ENCODE peak calls at places on chromosomes 6 and 20, in nine cellular contexts. One of them, this sample, is unnamed.

GRCh38 chr20:31713312-31714049 is 9.2 kb downstream of the BCL2L1 start:
- ATAC-seq in heart left ventricle: peak; percentile 49
- ATAC-seq in CD8-positive, alpha-beta T cell: no peak
- ATAC-seq in activated naive CD4-positive, alpha-beta T cell treated with anti-CD3 and anti-CD28 coated beads, Interleukin-2, amount 50 U/mL, for 72 hours: no peak
- ATAC-seq in activated naive CD8-positive, alpha-beta T cell treated with anti-CD3 and anti-CD28 coated beads, Interleukin-2, amount 50 U/mL, for 24 hours: no peak
- ATAC-seq in upper lobe of right lung: peak; percentile 61
- ATAC-seq in aorta: peak; percentile 86
- ATAC-seq in activated CD8-positive, alpha-beta T cell treated with anti-CD3 and anti-CD28 coated beads, Interleukin-2, amount 10 ng/mL, durations not matched to agents 7 days and 5 days: no peak
- ATAC-seq in natural killer cell treated with Interleukin-12 subunit alpha and Interleukin-12 subunit beta and Interleukin-15 and Interleukin-18, amount 100 ng/mL, for 72 hours: no peak
- ATAC-seq in this sample: no peak

GRCh38 chr6:148192310-148192709 is 150.3 kb upstream of the SASH1 start:
- ATAC-seq in heart left ventricle: peak; percentile 72
- ATAC-seq in CD8-positive, alpha-beta T cell: no peak
- ATAC-seq in activated naive CD4-positive, alpha-beta T cell treated with anti-CD3 and anti-CD28 coated beads, Interleukin-2, amount 50 U/mL, for 72 hours: no peak
- ATAC-seq in activated naive CD8-positive, alpha-beta T cell treated with anti-CD3 and anti-CD28 coated beads, Interleukin-2, amount 50 U/mL, for 24 hours: no peak
- ATAC-seq in upper lobe of right lung: peak; percentile 41
- ATAC-seq in aorta: peak; percentile 67
- ATAC-seq in activated CD8-positive, alpha-beta T cell treated with anti-CD3 and anti-CD28 coated beads, Interleukin-2, amount 10 ng/mL, durations not matched to agents 7 days and 5 days: no peak
- ATAC-seq in natural killer cell treated with Interleukin-12 subunit alpha and Interleukin-12 subunit beta and Interleukin-15 and Interleukin-18, amount 100 ng/mL, for 72 hours: no peak
- ATAC-seq in this sample: no peak

GRCh38 chr6:134436950-134437349 is 119.0 kb upstream of the SGK1 start:
- ATAC-seq in heart left ventricle: peak; percentile 37
- ATAC-seq in CD8-positive, alpha-beta T cell: no peak
- ATAC-seq in activated naive CD4-positive, alpha-beta T cell treated with anti-CD3 and anti-CD28 coated beads, Interleukin-2, amount 50 U/mL, for 72 hours: no peak
- ATAC-seq in activated naive CD8-positive, alpha-beta T cell treated with anti-CD3 and anti-CD28 coated beads, Interleukin-2, amount 50 U/mL, for 24 hours: no peak
- ATAC-seq in upper lobe of right lung: peak; percentile 60
- ATAC-seq in aorta: no peak
- ATAC-seq in activated CD8-positive, alpha-beta T cell treated with anti-CD3 and anti-CD28 coated beads, Interleukin-2, amount 10 ng/mL, durations not matched to agents 7 days and 5 days: peak; percentile 40
- ATAC-seq in natural killer cell treated with Interleukin-12 subunit alpha and Interleukin-12 subunit beta and Interleukin-15 and Interleukin-18, amount 100 ng/mL, for 72 hours: peak; percentile 55
- ATAC-seq in this sample: no peak

GRCh38 chr20:20435453-20435852 is 67.5 kb downstream of the INSM1 start:
- ATAC-seq in heart left ventricle: no peak
- ATAC-seq in CD8-positive, alpha-beta T cell: no peak
- ATAC-seq in activated naive CD4-positive, alpha-beta T cell treated with anti-CD3 and anti-CD28 coated beads, Interleukin-2, amount 50 U/mL, for 72 hours: no peak
- ATAC-seq in activated naive CD8-positive, alpha-beta T cell treated with anti-CD3 and anti-CD28 coated beads, Interleukin-2, amount 50 U/mL, for 24 hours: no peak
- ATAC-seq in upper lobe of right lung: no peak
- ATAC-seq in aorta: no peak
- ATAC-seq in activated CD8-positive, alpha-beta T cell treated with anti-CD3 and anti-CD28 coated beads, Interleukin-2, amount 10 ng/mL, durations not matched to agents 7 days and 5 days: no peak
- ATAC-seq in natural killer cell treated with Interleukin-12 subunit alpha and Interleukin-12 subunit beta and Interleukin-15 and Interleukin-18, amount 100 ng/mL, for 72 hours: no peak
- ATAC-seq in this sample: no peak

GRCh38 chr6:82525775-82526515 is 162.3 kb downstream of the TPBG start:
- ATAC-seq in heart left ventricle: no peak
- ATAC-seq in CD8-positive, alpha-beta T cell: no peak
- ATAC-seq in activated naive CD4-positive, alpha-beta T cell treated with anti-CD3 and anti-CD28 coated beads, Interleukin-2, amount 50 U/mL, for 72 hours: no peak
- ATAC-seq in activated naive CD8-positive, alpha-beta T cell treated with anti-CD3 and anti-CD28 coated beads, Interleukin-2, amount 50 U/mL, for 24 hours: no peak
- ATAC-seq in upper lobe of right lung: no peak
- ATAC-seq in aorta: no peak
- ATAC-seq in activated CD8-positive, alpha-beta T cell treated with anti-CD3 and anti-CD28 coated beads, Interleukin-2, amount 10 ng/mL, durations not matched to agents 7 days and 5 days: no peak
- ATAC-seq in natural killer cell treated with Interleukin-12 subunit alpha and Interleukin-12 subunit beta and Interleukin-15 and Interleukin-18, amount 100 ng/mL, for 72 hours: no peak
- ATAC-seq in this sample: no peak

GRCh38 chr6:118187568-118188164 is 280.6 kb downstream of the SLC35F1 start:
- ATAC-seq in heart left ventricle: no peak
- ATAC-seq in CD8-positive, alpha-beta T cell: no peak
- ATAC-seq in activated naive CD4-positive, alpha-beta T cell treated with anti-CD3 and anti-CD28 coated beads, Interleukin-2, amount 50 U/mL, for 72 hours: peak; percentile 72
- ATAC-seq in activated naive CD8-positive, alpha-beta T cell treated with anti-CD3 and anti-CD28 coated beads, Interleukin-2, amount 50 U/mL, for 24 hours: peak; percentile 35
- ATAC-seq in upper lobe of right lung: peak; percentile 45
- ATAC-seq in aorta: peak; percentile 75
- ATAC-seq in activated CD8-positive, alpha-beta T cell treated with anti-CD3 and anti-CD28 coated beads, Interleukin-2, amount 10 ng/mL, durations not matched to agents 7 days and 5 days: no peak
- ATAC-seq in natural killer cell treated with Interleukin-12 subunit alpha and Interleukin-12 subunit beta and Interleukin-15 and Interleukin-18, amount 100 ng/mL, for 72 hours: no peak
- ATAC-seq in this sample: no peak

GRCh38 chr20:45051497-45052060 is 49.3 kb downstream of the KCNS1 start:
- ATAC-seq in heart left ventricle: peak; percentile 39
- ATAC-seq in CD8-positive, alpha-beta T cell: peak; percentile 60
- ATAC-seq in activated naive CD4-positive, alpha-beta T cell treated with anti-CD3 and anti-CD28 coated beads, Interleukin-2, amount 50 U/mL, for 72 hours: peak; percentile 18
- ATAC-seq in activated naive CD8-positive, alpha-beta T cell treated with anti-CD3 and anti-CD28 coated beads, Interleukin-2, amount 50 U/mL, for 24 hours: no peak
- ATAC-seq in upper lobe of right lung: no peak
- ATAC-seq in aorta: no peak
- ATAC-seq in activated CD8-positive, alpha-beta T cell treated with anti-CD3 and anti-CD28 coated beads, Interleukin-2, amount 10 ng/mL, durations not matched to agents 7 days and 5 days: peak; percentile 60
- ATAC-seq in natural killer cell treated with Interleukin-12 subunit alpha and Interleukin-12 subunit beta and Interleukin-15 and Interleukin-18, amount 100 ng/mL, for 72 hours: no peak
- ATAC-seq in this sample: peak; percentile 82

GRCh38 chr20:58286729-58287128 is 22.8 kb upstream of the RAB22A start:
- ATAC-seq in heart left ventricle: no peak
- ATAC-seq in CD8-positive, alpha-beta T cell: peak; percentile 23
- ATAC-seq in activated naive CD4-positive, alpha-beta T cell treated with anti-CD3 and anti-CD28 coated beads, Interleukin-2, amount 50 U/mL, for 72 hours: peak; percentile 74
- ATAC-seq in activated naive CD8-positive, alpha-beta T cell treated with anti-CD3 and anti-CD28 coated beads, Interleukin-2, amount 50 U/mL, for 24 hours: peak; percentile 68
- ATAC-seq in upper lobe of right lung: no peak
- ATAC-seq in aorta: no peak
- ATAC-seq in activated CD8-positive, alpha-beta T cell treated with anti-CD3 and anti-CD28 coated beads, Interleukin-2, amount 10 ng/mL, durations not matched to agents 7 days and 5 days: peak; percentile 51
- ATAC-seq in natural killer cell treated with Interleukin-12 subunit alpha and Interleukin-12 subunit beta and Interleukin-15 and Interleukin-18, amount 100 ng/mL, for 72 hours: no peak
- ATAC-seq in this sample: peak; percentile 74

GRCh38 chr6:10451828-10452509 is 37.1 kb upstream of the TFAP2A start:
- ATAC-seq in heart left ventricle: no peak
- ATAC-seq in CD8-positive, alpha-beta T cell: no peak
- ATAC-seq in activated naive CD4-positive, alpha-beta T cell treated with anti-CD3 and anti-CD28 coated beads, Interleukin-2, amount 50 U/mL, for 72 hours: no peak
- ATAC-seq in activated naive CD8-positive, alpha-beta T cell treated with anti-CD3 and anti-CD28 coated beads, Interleukin-2, amount 50 U/mL, for 24 hours: no peak
- ATAC-seq in upper lobe of right lung: peak; percentile 99
- ATAC-seq in aorta: no peak
- ATAC-seq in activated CD8-positive, alpha-beta T cell treated with anti-CD3 and anti-CD28 coated beads, Interleukin-2, amount 10 ng/mL, durations not matched to agents 7 days and 5 days: no peak
- ATAC-seq in natural killer cell treated with Interleukin-12 subunit alpha and Interleukin-12 subunit beta and Interleukin-15 and Interleukin-18, amount 100 ng/mL, for 72 hours: no peak
- ATAC-seq in this sample: peak; percentile 16

GRCh38 chr6:108002365-108003221 is 44.6 kb upstream of the SEC63 start:
- ATAC-seq in heart left ventricle: no peak
- ATAC-seq in CD8-positive, alpha-beta T cell: no peak
- ATAC-seq in activated naive CD4-positive, alpha-beta T cell treated with anti-CD3 and anti-CD28 coated beads, Interleukin-2, amount 50 U/mL, for 72 hours: no peak
- ATAC-seq in activated naive CD8-positive, alpha-beta T cell treated with anti-CD3 and anti-CD28 coated beads, Interleukin-2, amount 50 U/mL, for 24 hours: no peak
- ATAC-seq in upper lobe of right lung: peak; percentile 40
- ATAC-seq in aorta: no peak
- ATAC-seq in activated CD8-positive, alpha-beta T cell treated with anti-CD3 and anti-CD28 coated beads, Interleukin-2, amount 10 ng/mL, durations not matched to agents 7 days and 5 days: no peak
- ATAC-seq in natural killer cell treated with Interleukin-12 subunit alpha and Interleukin-12 subunit beta and Interleukin-15 and Interleukin-18, amount 100 ng/mL, for 72 hours: no peak
- ATAC-seq in this sample: no peak

GRCh38 chr20:62716198-62716940 is 7.7 kb downstream of the NTSR1 start:
- ATAC-seq in heart left ventricle: no peak
- ATAC-seq in CD8-positive, alpha-beta T cell: peak; percentile 98
- ATAC-seq in activated naive CD4-positive, alpha-beta T cell treated with anti-CD3 and anti-CD28 coated beads, Interleukin-2, amount 50 U/mL, for 72 hours: peak; percentile 54
- ATAC-seq in activated naive CD8-positive, alpha-beta T cell treated with anti-CD3 and anti-CD28 coated beads, Interleukin-2, amount 50 U/mL, for 24 hours: peak; percentile 77
- ATAC-seq in upper lobe of right lung: peak; percentile 25
- ATAC-seq in aorta: no peak
- ATAC-seq in activated CD8-positive, alpha-beta T cell treated with anti-CD3 and anti-CD28 coated beads, Interleukin-2, amount 10 ng/mL, durations not matched to agents 7 days and 5 days: peak; percentile 86
- ATAC-seq in natural killer cell treated with Interleukin-12 subunit alpha and Interleukin-12 subunit beta and Interleukin-15 and Interleukin-18, amount 100 ng/mL, for 72 hours: peak; percentile 65
- ATAC-seq in this sample: peak; percentile 34